ENCODE peak calls at places on chromosomes 16 and 17, in seven cellular contexts. W is IMR-90, P is H9, U is neuronal stem cell, D is mesendoderm, S is H1, V is trophoblast cell. G is an unnamed sample.

GRCh38 chr17:82878545-82878944 is 38.7 kb upstream of the ZNF750 start:
- DNase-seq in W (no peak), P (no peak), U (no peak), D (no peak), S (no peak), V (no peak), G (no peak)

GRCh38 chr17:82943339-82943738 is 103.5 kb upstream of the ZNF750 start:
- DNase-seq in W (no peak), P (no peak), U (no peak), D (no peak), S (no peak), V (no peak), G (no peak)

GRCh38 chr16:81518439-81518757 is 73.8 kb downstream of the CMIP start:
- DNase-seq in W (no peak), P (no peak), U (no peak), D (no peak), S (no peak), V (no peak), G (no peak)

GRCh38 chr17:34758747-34759146 is 179.4 kb downstream of the TMEM132E start:
- DNase-seq in W (no peak), P (no peak), U (no peak), D (no peak), S (no peak), V (no peak), G (no peak)

GRCh38 chr16:1941162-1941923 is 1.7 kb downstream of the MSRB1 start:
- DNase-seq in W (no peak), P (peak), U (no peak), D (peak), S (no peak), V (peak), G (no peak)

GRCh38 chr16:66604376-66605176 is at the start of gene CMTM3:
- DNase-seq in W (peak), P (peak), U (peak), D (peak), S (peak), V (no peak), G (peak)

GRCh38 chr17:80795737-80796136 is 195.9 kb upstream of the CHMP6 start:
- DNase-seq in W (no peak), P (no peak), U (no peak), D (no peak), S (no peak), V (no peak), G (no peak)

GRCh38 chr16:73396556-73396955 is 348.6 kb upstream of the ZFHX3 start:
- DNase-seq in W (no peak), P (no peak), U (no peak), D (peak), S (no peak), V (no peak), G (no peak)

GRCh38 chr17:76481091-76481655 is 13.8 kb downstream of the AANAT start:
- DNase-seq in W (no peak), P (no peak), U (no peak), D (no peak), S (no peak), V (no peak), G (no peak)

GRCh38 chr16:28179354-28179753 is 32.4 kb downstream of the XPO6 start:
- DNase-seq in W (no peak), P (no peak), U (no peak), D (no peak), S (no peak), V (no peak), G (no peak)

GRCh38 chr16:73216932-73217331 is 169.0 kb upstream of the ZFHX3 start:
- DNase-seq in W (peak), P (no peak), U (no peak), D (no peak), S (no peak), V (no peak), G (no peak)

GRCh38 chr17:75856062-75856681 is 1.0 kb upstream of the WBP2 start:
- DNase-seq in W (peak), P (no peak), U (no peak), D (peak), S (no peak), V (no peak), G (peak)

GRCh38 chr17:18948476-18949006 is 3.4 kb upstream of the SLC5A10 start:
- DNase-seq in W (no peak), P (no peak), U (no peak), D (no peak), S (no peak), V (no peak), G (no peak)

GRCh38 chr17:76528528-76529223 is 8.8 kb downstream of the CYGB start:
- DNase-seq in W (peak), P (no peak), U (no peak), D (no peak), S (no peak), V (no peak), G (peak)

GRCh38 chr17:42276359-42276608 is at the start of gene STAT5B:
- DNase-seq in W (peak), P (peak), U (peak), D (peak), S (peak), V (no peak), G (peak)

GRCh38 chr17:49359990-49360795 is 1.9 kb downstream of the ZNF652 start:
- DNase-seq in W (no peak), P (peak), U (no peak), D (no peak), S (no peak), V (no peak), G (peak)

GRCh38 chr16:21608647-21609328 is 9.4 kb downstream of the METTL9 start:
- DNase-seq in W (no peak), P (no peak), U (no peak), D (no peak), S (no peak), V (no peak), G (peak)

GRCh38 chr16:73888840-73889577 is 407.6 kb upstream of the PSMD7 start:
- DNase-seq in W (no peak), P (no peak), U (no peak), D (no peak), S (no peak), V (no peak), G (no peak)

GRCh38 chr16:49519741-49520140 is 146.1 kb downstream of the C16orf78 start:
- DNase-seq in W (no peak), P (no peak), U (no peak), D (no peak), S (no peak), V (no peak), G (no peak)

GRCh38 chr17:81064746-81065475 is 30.0 kb downstream of the BAIAP2 start:
- DNase-seq in W (peak), P (no peak), U (no peak), D (peak), S (no peak), V (no peak), G (no peak)

GRCh38 chr17:77619326-77619725 is 339.2 kb upstream of the TNRC6C start:
- DNase-seq in W (no peak), P (no peak), U (no peak), D (no peak), S (no peak), V (no peak), G (no peak)

GRCh38 chr16:73319747-73320146 is 271.8 kb upstream of the ZFHX3 start:
- DNase-seq in W (no peak), P (no peak), U (peak), D (peak), S (no peak), V (no peak), G (no peak)

GRCh38 chr17:860805-861204 is 78.7 kb downstream of the MRM3 start:
- DNase-seq in W (no peak), P (no peak), U (no peak), D (no peak), S (no peak), V (no peak), G (no peak)

DNA sequence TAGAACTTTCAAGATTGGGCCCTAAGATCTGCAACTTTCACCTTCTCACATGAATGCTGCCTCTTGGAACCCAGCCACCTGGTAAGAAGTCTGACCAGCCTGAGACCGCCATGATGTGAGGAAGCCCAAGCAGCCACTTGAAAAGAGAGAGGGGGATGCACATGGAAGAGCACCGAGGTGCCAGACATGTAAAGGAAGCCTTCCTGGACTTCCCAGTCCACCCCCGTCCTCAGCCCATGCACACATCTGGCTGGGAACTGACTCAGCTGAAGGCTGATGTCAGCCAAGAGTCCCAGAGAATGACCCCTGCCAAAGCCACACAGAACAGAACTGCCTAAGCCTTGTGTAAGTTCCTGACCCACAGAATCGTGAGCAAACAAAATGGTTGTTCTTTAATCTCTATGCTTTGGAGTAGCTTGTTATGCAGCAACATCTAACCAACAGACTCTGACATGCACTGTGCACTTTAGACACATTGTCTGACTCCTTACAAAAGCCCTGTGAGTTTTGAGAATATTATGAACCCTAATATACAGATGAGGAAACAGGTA is 86.7 kb downstream of the RMI2 start:
- DNase-seq in W (peak), P (no peak), U (no peak), D (peak), S (no peak), V (no peak), G (no peak)
- H2AK5ac ChIP-seq in W (no peak), P (no peak), U (peak), D (no peak), S (no peak), V (no peak), G (no peak)

DNA sequence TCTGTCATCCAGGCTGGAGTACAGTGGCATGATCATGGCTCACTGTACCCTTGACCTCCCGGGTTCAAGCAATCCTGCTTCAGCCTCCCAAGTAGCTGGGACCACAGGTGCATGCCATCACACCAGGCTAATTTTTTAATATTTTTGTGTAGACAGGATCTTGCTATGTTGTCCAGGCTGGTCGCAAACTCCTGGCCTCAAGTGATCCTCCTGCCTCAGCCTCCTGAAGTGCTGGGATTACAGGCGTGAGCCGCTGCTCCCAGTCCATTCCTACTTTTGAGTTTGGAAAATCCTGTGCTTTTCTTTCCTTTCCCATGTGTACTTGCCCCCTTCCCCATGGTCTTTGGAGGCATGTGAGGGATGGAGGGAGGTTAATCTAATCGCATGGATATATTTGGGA is 60.0 kb downstream of the MSI2 start:
- DNase-seq in W (no peak), P (no peak), U (no peak), D (no peak), S (no peak), V (no peak), G (no peak)
- H2AK5ac ChIP-seq in W (no peak), P (no peak), U (no peak), D (no peak), S (peak), V (no peak), G (no peak)

DNA sequence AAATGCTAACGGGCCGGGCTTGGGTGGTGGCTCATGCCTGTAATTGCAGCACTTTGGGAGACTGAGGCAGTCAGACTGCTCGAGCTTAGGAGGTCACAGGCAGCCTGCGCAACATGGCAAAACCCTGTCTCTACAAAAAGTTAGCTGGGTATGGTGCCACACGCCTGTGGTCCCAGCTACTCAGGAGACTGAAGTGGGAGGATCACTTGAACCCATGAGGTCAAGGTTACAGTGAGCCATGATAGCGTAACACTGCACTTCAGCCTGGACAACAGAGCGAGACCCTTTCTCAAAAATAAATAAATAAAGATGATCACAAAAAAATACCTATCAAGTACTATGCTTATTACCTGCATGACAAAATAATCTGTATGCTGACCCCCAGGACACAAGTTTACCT is 46.3 kb upstream of the INTS2 start:
- DNase-seq in W (no peak), P (no peak), U (no peak), D (no peak), S (no peak), V (no peak), G (no peak)
- H2AK5ac ChIP-seq in W (no peak), P (no peak), U (no peak), D (no peak), S (no peak), V (no peak), G (no peak)

GRCh38 chr17:66427134-66427533 is 124.7 kb downstream of the PRKCA start:
- DNase-seq in W (no peak), P (no peak), U (no peak), D (no peak), S (no peak), V (no peak), G (no peak)
- H2AK5ac ChIP-seq in W (no peak), P (no peak), U (no peak), D (no peak), S (no peak), V (no peak), G (no peak)

GRCh38 chr16:88408561-88408960 is 25.8 kb downstream of the ZNF469 start:
- DNase-seq in W (no peak), P (no peak), U (no peak), D (no peak), S (no peak), V (no peak), G (no peak)

GRCh38 chr16:88406096-88407041 is 23.6 kb downstream of the ZNF469 start:
- DNase-seq in W (no peak), P (no peak), U (no peak), D (no peak), S (no peak), V (no peak), G (no peak)

GRCh38 chr16:88407807-88408206 is 25.0 kb downstream of the ZNF469 start:
- DNase-seq in W (no peak), P (no peak), U (no peak), D (no peak), S (no peak), V (no peak), G (no peak)

GRCh38 chr16:88405325-88406060 is 22.7 kb downstream of the ZNF469 start:
- DNase-seq in W (peak), P (no peak), U (no peak), D (no peak), S (no peak), V (no peak), G (no peak)

DNA sequence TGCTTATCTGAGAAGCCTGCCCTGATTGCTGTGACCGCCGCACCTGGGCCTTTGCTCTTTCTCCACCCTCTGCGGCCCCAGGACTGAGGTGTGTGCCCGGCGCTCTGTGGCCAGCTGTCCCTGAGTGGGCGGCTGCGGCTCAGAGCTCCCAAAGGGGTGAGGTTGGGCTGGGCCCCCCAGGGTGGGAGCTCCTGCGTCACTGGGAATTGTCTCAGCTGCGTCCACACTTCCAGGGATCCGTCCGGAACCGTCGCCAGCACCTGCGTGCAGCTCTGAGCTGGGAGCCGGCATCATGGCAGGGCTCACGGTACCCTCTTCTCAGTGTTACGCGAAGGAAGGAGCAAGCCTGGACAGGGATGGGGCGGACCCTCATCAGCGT is 24.3 kb downstream of the ZNF469 start:
- DNase-seq in W (no peak), P (no peak), U (no peak), D (no peak), S (no peak), V (no peak), G (no peak)
- H2AK5ac ChIP-seq in W (no peak), P (no peak), U (peak), D (no peak), S (no peak), V (no peak), G (no peak)

G was measured in mesenchymal stem cell.